ENCODE peak calls at places on chromosomes 13 and 19, in seven cellular contexts. One of them, this sample, is unnamed.

GRCh38 chr19:48961051-48961649 is 4.0 kb upstream of the FTL start:
- DNase-seq in MM.1S: no peak
- DNase-seq in iris pigment epithelial cell: no peak
- DNase-seq in stimulated activated CD4-positive, alpha-beta T cell treated with anti-CD3 and anti-CD28 coated beads, Interleukin-4, amount 100 ng/mL, for 24 hours: no peak
- DNase-seq in non-pigmented ciliary epithelial cell: no peak
- DNase-seq in NCI-H1092 treated with DMSO at 0.1 percent for 48 hours: no peak
- DNase-seq in NCI-H774: no peak
- DNase-seq in this sample: no peak

GRCh38 chr13:23741879-23742510 is 147.2 kb downstream of the MIPEP start:
- DNase-seq in NCI-H774: no peak
- DNase-seq in iris pigment epithelial cell: no peak
- DNase-seq in stimulated activated CD4-positive, alpha-beta T cell treated with anti-CD3 and anti-CD28 coated beads, Interleukin-4, amount 100 ng/mL, for 24 hours: no peak
- DNase-seq in non-pigmented ciliary epithelial cell: no peak
- DNase-seq in NCI-H1092 treated with DMSO at 0.1 percent for 48 hours: no peak
- DNase-seq in MM.1S: no peak
- DNase-seq in this sample: no peak

GRCh38 chr13:32261567-32261966 is 53.6 kb downstream of the ZAR1L start:
- DNase-seq in NCI-H774: no peak
- DNase-seq in MM.1S: no peak
- DNase-seq in non-pigmented ciliary epithelial cell: peak
- DNase-seq in iris pigment epithelial cell: peak
- DNase-seq in NCI-H1092 treated with DMSO at 0.1 percent for 48 hours: peak
- DNase-seq in stimulated activated CD4-positive, alpha-beta T cell treated with anti-CD3 and anti-CD28 coated beads, Interleukin-4, amount 100 ng/mL, for 24 hours: no peak
- DNase-seq in this sample: no peak

GRCh38 chr19:32336259-32337111 is 8.9 kb upstream of the ZNF507 start:
- DNase-seq in iris pigment epithelial cell: peak
- DNase-seq in NCI-H1092 treated with DMSO at 0.1 percent for 48 hours: no peak
- DNase-seq in MM.1S: no peak
- DNase-seq in non-pigmented ciliary epithelial cell: no peak
- DNase-seq in NCI-H774: no peak
- DNase-seq in stimulated activated CD4-positive, alpha-beta T cell treated with anti-CD3 and anti-CD28 coated beads, Interleukin-4, amount 100 ng/mL, for 24 hours: no peak
- DNase-seq in this sample: no peak

GRCh38 chr19:35738021-35738886 is 4.0 kb downstream of the IGFLR1 start:
- DNase-seq in stimulated activated CD4-positive, alpha-beta T cell treated with anti-CD3 and anti-CD28 coated beads, Interleukin-4, amount 100 ng/mL, for 24 hours: no peak
- DNase-seq in MM.1S: no peak
- DNase-seq in iris pigment epithelial cell: no peak
- DNase-seq in non-pigmented ciliary epithelial cell: no peak
- DNase-seq in NCI-H1092 treated with DMSO at 0.1 percent for 48 hours: no peak
- DNase-seq in NCI-H774: no peak
- DNase-seq in this sample: no peak

GRCh38 chr13:49664606-49665005 is 26.7 kb downstream of the EBPL start:
- DNase-seq in stimulated activated CD4-positive, alpha-beta T cell treated with anti-CD3 and anti-CD28 coated beads, Interleukin-4, amount 100 ng/mL, for 24 hours: no peak
- DNase-seq in non-pigmented ciliary epithelial cell: no peak
- DNase-seq in NCI-H774: no peak
- DNase-seq in NCI-H1092 treated with DMSO at 0.1 percent for 48 hours: no peak
- DNase-seq in iris pigment epithelial cell: no peak
- DNase-seq in MM.1S: no peak
- DNase-seq in this sample: no peak

GRCh38 chr19:47526798-47527197 is 11.9 kb upstream of the NAPA start:
- DNase-seq in NCI-H774: no peak
- DNase-seq in NCI-H1092 treated with DMSO at 0.1 percent for 48 hours: no peak
- DNase-seq in iris pigment epithelial cell: no peak
- DNase-seq in MM.1S: no peak
- DNase-seq in stimulated activated CD4-positive, alpha-beta T cell treated with anti-CD3 and anti-CD28 coated beads, Interleukin-4, amount 100 ng/mL, for 24 hours: no peak
- DNase-seq in non-pigmented ciliary epithelial cell: no peak
- DNase-seq in this sample: no peak

GRCh38 chr19:55695511-55696290 is 20.7 kb downstream of the EPN1 start:
- DNase-seq in stimulated activated CD4-positive, alpha-beta T cell treated with anti-CD3 and anti-CD28 coated beads, Interleukin-4, amount 100 ng/mL, for 24 hours: no peak
- DNase-seq in iris pigment epithelial cell: no peak
- DNase-seq in NCI-H774: no peak
- DNase-seq in MM.1S: no peak
- DNase-seq in NCI-H1092 treated with DMSO at 0.1 percent for 48 hours: no peak
- DNase-seq in non-pigmented ciliary epithelial cell: no peak
- DNase-seq in this sample: no peak

GRCh38 chr13:71860547-71861131 is 6.4 kb downstream of the DACH1 start:
- DNase-seq in NCI-H774: no peak
- DNase-seq in iris pigment epithelial cell: no peak
- DNase-seq in non-pigmented ciliary epithelial cell: no peak
- DNase-seq in stimulated activated CD4-positive, alpha-beta T cell treated with anti-CD3 and anti-CD28 coated beads, Interleukin-4, amount 100 ng/mL, for 24 hours: no peak
- DNase-seq in MM.1S: no peak
- DNase-seq in NCI-H1092 treated with DMSO at 0.1 percent for 48 hours: peak
- DNase-seq in this sample: no peak

GRCh38 chr13:33690321-33690720 is 127.6 kb upstream of the RFC3 start:
- DNase-seq in MM.1S: no peak
- DNase-seq in iris pigment epithelial cell: no peak
- DNase-seq in non-pigmented ciliary epithelial cell: no peak
- DNase-seq in NCI-H1092 treated with DMSO at 0.1 percent for 48 hours: no peak
- DNase-seq in stimulated activated CD4-positive, alpha-beta T cell treated with anti-CD3 and anti-CD28 coated beads, Interleukin-4, amount 100 ng/mL, for 24 hours: no peak
- DNase-seq in NCI-H774: no peak
- DNase-seq in this sample: no peak

GRCh38 chr19:55146078-55146647 is 2.8 kb downstream of the TNNT1 start:
- DNase-seq in NCI-H774: peak
- DNase-seq in iris pigment epithelial cell: no peak
- DNase-seq in stimulated activated CD4-positive, alpha-beta T cell treated with anti-CD3 and anti-CD28 coated beads, Interleukin-4, amount 100 ng/mL, for 24 hours: no peak
- DNase-seq in NCI-H1092 treated with DMSO at 0.1 percent for 48 hours: no peak
- DNase-seq in MM.1S: no peak
- DNase-seq in non-pigmented ciliary epithelial cell: no peak
- DNase-seq in this sample: no peak

GRCh38 chr19:44703336-44704078 is 4.6 kb downstream of the CEACAM16 start:
- DNase-seq in non-pigmented ciliary epithelial cell: no peak
- DNase-seq in iris pigment epithelial cell: no peak
- DNase-seq in NCI-H1092 treated with DMSO at 0.1 percent for 48 hours: no peak
- DNase-seq in MM.1S: no peak
- DNase-seq in stimulated activated CD4-positive, alpha-beta T cell treated with anti-CD3 and anti-CD28 coated beads, Interleukin-4, amount 100 ng/mL, for 24 hours: no peak
- DNase-seq in NCI-H774: no peak
- DNase-seq in this sample: no peak

GRCh38 chr13:44352202-44352601 is 21.4 kb upstream of the SERP2 start:
- DNase-seq in NCI-H774: no peak
- DNase-seq in NCI-H1092 treated with DMSO at 0.1 percent for 48 hours: no peak
- DNase-seq in non-pigmented ciliary epithelial cell: no peak
- DNase-seq in iris pigment epithelial cell: no peak
- DNase-seq in stimulated activated CD4-positive, alpha-beta T cell treated with anti-CD3 and anti-CD28 coated beads, Interleukin-4, amount 100 ng/mL, for 24 hours: no peak
- DNase-seq in MM.1S: no peak
- DNase-seq in this sample: no peak

GRCh38 chr19:5615756-5616327 is 6.7 kb downstream of the SAFB2 start:
- DNase-seq in stimulated activated CD4-positive, alpha-beta T cell treated with anti-CD3 and anti-CD28 coated beads, Interleukin-4, amount 100 ng/mL, for 24 hours: no peak
- DNase-seq in MM.1S: no peak
- DNase-seq in NCI-H774: no peak
- DNase-seq in NCI-H1092 treated with DMSO at 0.1 percent for 48 hours: no peak
- DNase-seq in iris pigment epithelial cell: peak
- DNase-seq in non-pigmented ciliary epithelial cell: no peak
- DNase-seq in this sample: no peak

GRCh38 chr19:49592486-49593232 is 1.7 kb downstream of the PRR12 start:
- DNase-seq in stimulated activated CD4-positive, alpha-beta T cell treated with anti-CD3 and anti-CD28 coated beads, Interleukin-4, amount 100 ng/mL, for 24 hours: peak
- DNase-seq in NCI-H1092 treated with DMSO at 0.1 percent for 48 hours: no peak
- DNase-seq in NCI-H774: peak
- DNase-seq in MM.1S: no peak
- DNase-seq in iris pigment epithelial cell: peak
- DNase-seq in non-pigmented ciliary epithelial cell: no peak
- DNase-seq in this sample: no peak

GRCh38 chr13:111388851-111389500 is 68.5 kb downstream of the TEX29 start:
- DNase-seq in stimulated activated CD4-positive, alpha-beta T cell treated with anti-CD3 and anti-CD28 coated beads, Interleukin-4, amount 100 ng/mL, for 24 hours: peak
- DNase-seq in MM.1S: no peak
- DNase-seq in iris pigment epithelial cell: no peak
- DNase-seq in NCI-H1092 treated with DMSO at 0.1 percent for 48 hours: no peak
- DNase-seq in non-pigmented ciliary epithelial cell: no peak
- DNase-seq in NCI-H774: no peak
- DNase-seq in this sample: no peak

GRCh38 chr13:31201341-31202024 is 1.7 kb downstream of the B3GLCT start:
- DNase-seq in stimulated activated CD4-positive, alpha-beta T cell treated with anti-CD3 and anti-CD28 coated beads, Interleukin-4, amount 100 ng/mL, for 24 hours: no peak
- DNase-seq in MM.1S: no peak
- DNase-seq in NCI-H1092 treated with DMSO at 0.1 percent for 48 hours: no peak
- DNase-seq in non-pigmented ciliary epithelial cell: no peak
- DNase-seq in NCI-H774: no peak
- DNase-seq in iris pigment epithelial cell: peak
- DNase-seq in this sample: no peak

GRCh38 chr19:34269081-34269480 is 14.7 kb downstream of the GARRE1 start:
- DNase-seq in stimulated activated CD4-positive, alpha-beta T cell treated with anti-CD3 and anti-CD28 coated beads, Interleukin-4, amount 100 ng/mL, for 24 hours: no peak
- DNase-seq in iris pigment epithelial cell: no peak
- DNase-seq in non-pigmented ciliary epithelial cell: no peak
- DNase-seq in NCI-H774: no peak
- DNase-seq in NCI-H1092 treated with DMSO at 0.1 percent for 48 hours: no peak
- DNase-seq in MM.1S: no peak
- DNase-seq in this sample: no peak

GRCh38 chr19:4229179-4229931 is at the start of gene EBI3:
- DNase-seq in NCI-H1092 treated with DMSO at 0.1 percent for 48 hours: no peak
- DNase-seq in NCI-H774: no peak
- DNase-seq in iris pigment epithelial cell: peak
- DNase-seq in MM.1S: no peak
- DNase-seq in stimulated activated CD4-positive, alpha-beta T cell treated with anti-CD3 and anti-CD28 coated beads, Interleukin-4, amount 100 ng/mL, for 24 hours: peak
- DNase-seq in non-pigmented ciliary epithelial cell: no peak
- DNase-seq in this sample: no peak

GRCh38 chr19:10686661-10687517 is 14.3 kb upstream of the QTRT1 start:
- DNase-seq in non-pigmented ciliary epithelial cell: no peak
- DNase-seq in stimulated activated CD4-positive, alpha-beta T cell treated with anti-CD3 and anti-CD28 coated beads, Interleukin-4, amount 100 ng/mL, for 24 hours: no peak
- DNase-seq in MM.1S: no peak
- DNase-seq in iris pigment epithelial cell: no peak
- DNase-seq in NCI-H774: no peak
- DNase-seq in NCI-H1092 treated with DMSO at 0.1 percent for 48 hours: no peak
- DNase-seq in this sample: no peak

GRCh38 chr13:32878172-32878571 is 138.1 kb upstream of the KL start:
- DNase-seq in non-pigmented ciliary epithelial cell: no peak
- DNase-seq in stimulated activated CD4-positive, alpha-beta T cell treated with anti-CD3 and anti-CD28 coated beads, Interleukin-4, amount 100 ng/mL, for 24 hours: no peak
- DNase-seq in iris pigment epithelial cell: peak
- DNase-seq in MM.1S: no peak
- DNase-seq in NCI-H774: no peak
- DNase-seq in NCI-H1092 treated with DMSO at 0.1 percent for 48 hours: no peak
- DNase-seq in this sample: no peak

GRCh38 chr13:94674609-94675348 is 37.6 kb downstream of the SOX21 start:
- DNase-seq in NCI-H1092 treated with DMSO at 0.1 percent for 48 hours: peak
- DNase-seq in non-pigmented ciliary epithelial cell: no peak
- DNase-seq in NCI-H774: peak
- DNase-seq in iris pigment epithelial cell: peak
- DNase-seq in stimulated activated CD4-positive, alpha-beta T cell treated with anti-CD3 and anti-CD28 coated beads, Interleukin-4, amount 100 ng/mL, for 24 hours: peak
- DNase-seq in MM.1S: peak
- DNase-seq in this sample: no peak

GRCh38 chr13:104816716-104817115 is 1718.7 kb downstream of the EFNB2 start:
- DNase-seq in non-pigmented ciliary epithelial cell: no peak
- DNase-seq in NCI-H774: no peak
- DNase-seq in NCI-H1092 treated with DMSO at 0.1 percent for 48 hours: no peak
- DNase-seq in iris pigment epithelial cell: no peak
- DNase-seq in MM.1S: no peak
- DNase-seq in stimulated activated CD4-positive, alpha-beta T cell treated with anti-CD3 and anti-CD28 coated beads, Interleukin-4, amount 100 ng/mL, for 24 hours: no peak
- DNase-seq in this sample: no peak

GRCh38 chr13:77896536-77896935 is 22.1 kb downstream of the EDNRB start:
- DNase-seq in NCI-H1092 treated with DMSO at 0.1 percent for 48 hours: no peak
- DNase-seq in non-pigmented ciliary epithelial cell: no peak
- DNase-seq in NCI-H774: no peak
- DNase-seq in iris pigment epithelial cell: no peak
- DNase-seq in MM.1S: no peak
- DNase-seq in stimulated activated CD4-positive, alpha-beta T cell treated with anti-CD3 and anti-CD28 coated beads, Interleukin-4, amount 100 ng/mL, for 24 hours: no peak
- DNase-seq in this sample: no peak

GRCh38 chr19:1229056-1229607 is 8.7 kb downstream of the CBARP start:
- DNase-seq in iris pigment epithelial cell: no peak
- DNase-seq in MM.1S: no peak
- DNase-seq in NCI-H774: no peak
- DNase-seq in non-pigmented ciliary epithelial cell: no peak
- DNase-seq in stimulated activated CD4-positive, alpha-beta T cell treated with anti-CD3 and anti-CD28 coated beads, Interleukin-4, amount 100 ng/mL, for 24 hours: no peak
- DNase-seq in NCI-H1092 treated with DMSO at 0.1 percent for 48 hours: no peak
- DNase-seq in this sample: no peak

GRCh38 chr19:485583-486236 is 10.6 kb upstream of the MADCAM1 start:
- DNase-seq in NCI-H1092 treated with DMSO at 0.1 percent for 48 hours: peak
- DNase-seq in MM.1S: no peak
- DNase-seq in non-pigmented ciliary epithelial cell: no peak
- DNase-seq in stimulated activated CD4-positive, alpha-beta T cell treated with anti-CD3 and anti-CD28 coated beads, Interleukin-4, amount 100 ng/mL, for 24 hours: no peak
- DNase-seq in NCI-H774: no peak
- DNase-seq in iris pigment epithelial cell: peak
- DNase-seq in this sample: no peak

GRCh38 chr13:112574476-112575294 is 13.3 kb downstream of the TUBGCP3 start:
- DNase-seq in stimulated activated CD4-positive, alpha-beta T cell treated with anti-CD3 and anti-CD28 coated beads, Interleukin-4, amount 100 ng/mL, for 24 hours: no peak
- DNase-seq in iris pigment epithelial cell: peak
- DNase-seq in non-pigmented ciliary epithelial cell: no peak
- DNase-seq in MM.1S: no peak
- DNase-seq in NCI-H774: no peak
- DNase-seq in NCI-H1092 treated with DMSO at 0.1 percent for 48 hours: no peak
- DNase-seq in this sample: no peak

GRCh38 chr19:18932216-18932841 is 8.7 kb downstream of the HOMER3 start:
- DNase-seq in stimulated activated CD4-positive, alpha-beta T cell treated with anti-CD3 and anti-CD28 coated beads, Interleukin-4, amount 100 ng/mL, for 24 hours: peak
- DNase-seq in iris pigment epithelial cell: peak
- DNase-seq in MM.1S: peak
- DNase-seq in NCI-H1092 treated with DMSO at 0.1 percent for 48 hours: no peak
- DNase-seq in non-pigmented ciliary epithelial cell: no peak
- DNase-seq in NCI-H774: no peak
- DNase-seq in this sample: no peak

GRCh38 chr13:26964278-26965057 is 203.9 kb upstream of the GPR12 start:
- DNase-seq in NCI-H774: no peak
- DNase-seq in non-pigmented ciliary epithelial cell: no peak
- DNase-seq in iris pigment epithelial cell: peak
- DNase-seq in NCI-H1092 treated with DMSO at 0.1 percent for 48 hours: peak
- DNase-seq in stimulated activated CD4-positive, alpha-beta T cell treated with anti-CD3 and anti-CD28 coated beads, Interleukin-4, amount 100 ng/mL, for 24 hours: no peak
- DNase-seq in MM.1S: no peak
- DNase-seq in this sample: no peak

GRCh38 chr13:32660227-32660626 is 74.0 kb downstream of the PDS5B start:
- DNase-seq in stimulated activated CD4-positive, alpha-beta T cell treated with anti-CD3 and anti-CD28 coated beads, Interleukin-4, amount 100 ng/mL, for 24 hours: no peak
- DNase-seq in NCI-H774: no peak
- DNase-seq in NCI-H1092 treated with DMSO at 0.1 percent for 48 hours: peak
- DNase-seq in iris pigment epithelial cell: no peak
- DNase-seq in MM.1S: no peak
- DNase-seq in non-pigmented ciliary epithelial cell: no peak
- DNase-seq in this sample: no peak

GRCh38 chr19:30784850-30785459 is 412.8 kb downstream of the ZNF536 start:
- DNase-seq in stimulated activated CD4-positive, alpha-beta T cell treated with anti-CD3 and anti-CD28 coated beads, Interleukin-4, amount 100 ng/mL, for 24 hours: peak
- DNase-seq in NCI-H1092 treated with DMSO at 0.1 percent for 48 hours: no peak
- DNase-seq in NCI-H774: no peak
- DNase-seq in non-pigmented ciliary epithelial cell: no peak
- DNase-seq in iris pigment epithelial cell: peak
- DNase-seq in MM.1S: peak
- DNase-seq in this sample: no peak

GRCh38 chr19:48719263-48720171 is at the start of gene MAMSTR:
- DNase-seq in MM.1S: no peak
- DNase-seq in iris pigment epithelial cell: no peak
- DNase-seq in NCI-H1092 treated with DMSO at 0.1 percent for 48 hours: no peak
- DNase-seq in stimulated activated CD4-positive, alpha-beta T cell treated with anti-CD3 and anti-CD28 coated beads, Interleukin-4, amount 100 ng/mL, for 24 hours: no peak
- DNase-seq in non-pigmented ciliary epithelial cell: no peak
- DNase-seq in NCI-H774: no peak
- DNase-seq in this sample: no peak

GRCh38 chr13:26646603-26647002 is 89.1 kb downstream of the WASF3 start:
- DNase-seq in iris pigment epithelial cell: no peak
- DNase-seq in NCI-H774: no peak
- DNase-seq in NCI-H1092 treated with DMSO at 0.1 percent for 48 hours: no peak
- DNase-seq in non-pigmented ciliary epithelial cell: no peak
- DNase-seq in MM.1S: no peak
- DNase-seq in stimulated activated CD4-positive, alpha-beta T cell treated with anti-CD3 and anti-CD28 coated beads, Interleukin-4, amount 100 ng/mL, for 24 hours: no peak
- DNase-seq in this sample: no peak

GRCh38 chr19:35868172-35868822 is at the start of gene APLP1:
- DNase-seq in stimulated activated CD4-positive, alpha-beta T cell treated with anti-CD3 and anti-CD28 coated beads, Interleukin-4, amount 100 ng/mL, for 24 hours: peak
- DNase-seq in iris pigment epithelial cell: peak
- DNase-seq in MM.1S: peak
- DNase-seq in NCI-H774: peak
- DNase-seq in NCI-H1092 treated with DMSO at 0.1 percent for 48 hours: peak
- DNase-seq in non-pigmented ciliary epithelial cell: no peak
- DNase-seq in this sample: no peak

GRCh38 chr13:110713981-110714797 is 689 bp downstream of the ING1 start:
- DNase-seq in MM.1S: peak
- DNase-seq in NCI-H1092 treated with DMSO at 0.1 percent for 48 hours: peak
- DNase-seq in non-pigmented ciliary epithelial cell: no peak
- DNase-seq in NCI-H774: peak
- DNase-seq in iris pigment epithelial cell: peak
- DNase-seq in stimulated activated CD4-positive, alpha-beta T cell treated with anti-CD3 and anti-CD28 coated beads, Interleukin-4, amount 100 ng/mL, for 24 hours: peak
- DNase-seq in this sample: no peak

GRCh38 chr19:33508941-33509614 is 12.5 kb downstream of the PEPD start:
- DNase-seq in NCI-H1092 treated with DMSO at 0.1 percent for 48 hours: no peak
- DNase-seq in non-pigmented ciliary epithelial cell: no peak
- DNase-seq in MM.1S: no peak
- DNase-seq in iris pigment epithelial cell: no peak
- DNase-seq in stimulated activated CD4-positive, alpha-beta T cell treated with anti-CD3 and anti-CD28 coated beads, Interleukin-4, amount 100 ng/mL, for 24 hours: no peak
- DNase-seq in NCI-H774: no peak
- DNase-seq in this sample: no peak

GRCh38 chr19:20078696-20079095 is 896 bp downstream of the ZNF90 start:
- DNase-seq in iris pigment epithelial cell: peak
- DNase-seq in NCI-H774: no peak
- DNase-seq in non-pigmented ciliary epithelial cell: no peak
- DNase-seq in stimulated activated CD4-positive, alpha-beta T cell treated with anti-CD3 and anti-CD28 coated beads, Interleukin-4, amount 100 ng/mL, for 24 hours: peak
- DNase-seq in MM.1S: no peak
- DNase-seq in NCI-H1092 treated with DMSO at 0.1 percent for 48 hours: peak
- DNase-seq in this sample: peak